ENCODE peak calls at places on chromosome 2, in ten cellular contexts. C is astrocyte of the spinal cord; M is NCI-H460; B is progenitor cell of endocrine pancreas; W is occipital lobe; V is NCI-H2081; R is activated CD4-positive, alpha-beta T cell treated with anti-CD3 and anti-CD28 coated beads, Interleukin-2, amount 50 U/mL, for 4 hours; Q is NCI-H510A; T is pancreas; Y is DMS79. X is an unnamed sample.

GRCh38 chr2:44793322-44793870 is 148.1 kb upstream of the SIX3 start:
- DNase-seq in C (peak), M (peak), B (peak), W (no peak), V (no peak), R (no peak), Q (no peak), T (no peak), Y (peak), X (no peak)

GRCh38 chr2:186853871-186854435 is 5.0 kb upstream of the ZSWIM2 start:
- DNase-seq in C (peak), M (no peak), B (no peak), W (no peak), V (no peak), R (no peak), Q (no peak), T (no peak), Y (no peak), X (peak)

GRCh38 chr2:234914371-234915154 is 37.3 kb upstream of the SH3BP4 start:
- DNase-seq in C (no peak), M (no peak), B (no peak), W (peak), V (no peak), R (no peak), Q (no peak), T (no peak), Y (no peak), X (no peak)

GRCh38 chr2:41579811-41580210 is 468.0 kb upstream of the PKDCC start:
- DNase-seq in C (peak), M (no peak), B (no peak), W (no peak), V (no peak), R (no peak), Q (no peak), T (no peak), Y (no peak), X (no peak)

GRCh38 chr2:157874997-157875719 is 972 bp downstream of the ACVR1 start:
- DNase-seq in C (peak), M (no peak), B (peak), W (peak), V (no peak), R (no peak), Q (no peak), T (peak), Y (peak), X (peak)

GRCh38 chr2:130345611-130346010 is 2.9 kb downstream of the IMP4 start:
- DNase-seq in C (no peak), M (no peak), B (no peak), W (no peak), V (no peak), R (no peak), Q (no peak), T (no peak), Y (no peak), X (no peak)

GRCh38 chr2:24245986-24246779 is 71.3 kb downstream of the FAM228A start:
- DNase-seq in C (no peak), M (no peak), B (no peak), W (no peak), V (no peak), R (no peak), Q (no peak), T (no peak), Y (no peak), X (no peak)

GRCh38 chr2:172082944-172083718 is 2.2 kb upstream of the DLX1 start:
- DNase-seq in C (no peak), M (no peak), B (no peak), W (no peak), V (no peak), R (no peak), Q (no peak), T (no peak), Y (no peak), X (no peak)

GRCh38 chr2:120434487-120434886 is 88.6 kb downstream of the INHBB start:
- DNase-seq in C (no peak), M (no peak), B (no peak), W (no peak), V (no peak), R (no peak), Q (no peak), T (no peak), Y (no peak), X (no peak)

GRCh38 chr2:15092691-15093090 is 460.2 kb downstream of the LRATD1 start:
- DNase-seq in C (peak), M (no peak), B (no peak), W (no peak), V (no peak), R (no peak), Q (no peak), T (no peak), Y (no peak), X (no peak)

GRCh38 chr2:226185613-226186211 is 613.9 kb downstream of the IRS1 start:
- DNase-seq in C (peak), M (peak), B (no peak), W (no peak), V (no peak), R (no peak), Q (no peak), T (no peak), Y (no peak), X (peak)

GRCh38 chr2:121944072-121944829 is 188.8 kb downstream of the TSN start:
- DNase-seq in C (peak), M (peak), B (no peak), W (no peak), V (no peak), R (no peak), Q (no peak), T (no peak), Y (no peak), X (peak)

GRCh38 chr2:61090386-61090921 is 24.8 kb downstream of the SANBR start:
- DNase-seq in C (no peak), M (no peak), B (no peak), W (no peak), V (no peak), R (no peak), Q (no peak), T (no peak), Y (no peak), X (peak)

GRCh38 chr2:168210898-168211570 is 36.4 kb downstream of the STK39 start:
- DNase-seq in C (peak), M (peak), B (no peak), W (no peak), V (no peak), R (no peak), Q (peak), T (no peak), Y (no peak), X (peak)

GRCh38 chr2:23426284-23426905 is 41.4 kb downstream of the KLHL29 start:
- DNase-seq in C (peak), M (no peak), B (no peak), W (no peak), V (no peak), R (no peak), Q (no peak), T (no peak), Y (no peak), X (no peak)

GRCh38 chr2:98470851-98471255 is 26.2 kb downstream of the INPP4A start:
- DNase-seq in C (no peak), M (no peak), B (no peak), W (no peak), V (no peak), R (no peak), Q (no peak), T (no peak), Y (no peak), X (no peak)

GRCh38 chr2:235709124-235709813 is 215.4 kb downstream of the AGAP1 start:
- DNase-seq in C (no peak), M (no peak), B (no peak), W (no peak), V (no peak), R (no peak), Q (no peak), T (no peak), Y (no peak), X (peak)

GRCh38 chr2:182638652-182639051 is 77.4 kb upstream of the DNAJC10 start:
- DNase-seq in C (no peak), M (peak), B (no peak), W (no peak), V (no peak), R (no peak), Q (no peak), T (no peak), Y (no peak), X (no peak)

GRCh38 chr2:200449149-200449548 is 60.7 kb downstream of the KCTD18 start:
- DNase-seq in C (no peak), M (no peak), B (no peak), W (no peak), V (no peak), R (no peak), Q (no peak), T (no peak), Y (no peak), X (no peak)

GRCh38 chr2:241036397-241036963 is 38.1 kb downstream of the SNED1 start:
- DNase-seq in C (peak), M (peak), B (no peak), W (no peak), V (no peak), R (peak), Q (no peak), T (peak), Y (no peak), X (peak)

GRCh38 chr2:189654641-189655040 is 6.6 kb upstream of the ASNSD1 start:
- DNase-seq in C (peak), M (no peak), B (no peak), W (no peak), V (no peak), R (no peak), Q (no peak), T (no peak), Y (no peak), X (no peak)